ENCODE peak calls at places on chromosomes 4 and X, in seven cellular contexts. T is non-pigmented ciliary epithelial cell; A is stimulated activated CD8-positive, alpha-beta memory T cell treated with anti-CD3 and anti-CD28 coated beads, Interleukin-4, amount 100 ng/mL, for 24 hours; R is GM12865; H is iPS-NIHi11; B is AG08395; U is left ventricle myocardium inferior. S is an unnamed sample.

GRCh38 chrX:43836435-43837184 is 45.6 kb downstream of the MAOB start:
- DNase-seq in T (no peak), A (no peak), R (peak; percentile 12), H (no peak), B (peak; percentile 29), U (no peak), S (no peak)

GRCh38 chrX:39859991-39860861 is 237.5 kb downstream of the BCOR start:
- DNase-seq in T (no peak), A (peak; percentile 73), R (peak; percentile 90), H (peak; percentile 49), B (peak; percentile 20), U (no peak), S (peak; percentile 33)

GRCh38 chrX:24465524-24465850 is 401 bp downstream of the PDK3 start:
- DNase-seq in T (no peak), A (no peak), R (no peak), H (no peak), B (no peak), U (peak; percentile 15), S (no peak)

GRCh38 chr4:78661923-78662521 is 110.5 kb downstream of the ANXA3 start:
- DNase-seq in T (no peak), A (no peak), R (peak; percentile 77), H (no peak), B (peak; percentile 53), U (no peak), S (no peak)

GRCh38 chrX:131477498-131477897 is 66.4 kb upstream of the OR13H1 start:
- DNase-seq in T (no peak), A (no peak), R (no peak), H (peak; percentile 21), B (no peak), U (no peak), S (peak; percentile 80)

GRCh38 chr4:88008624-88009235 is 1.3 kb downstream of the PKD2 start:
- DNase-seq in T (no peak), A (no peak), R (peak; percentile 36), H (no peak), B (no peak), U (no peak), S (no peak)

GRCh38 chr4:99058228-99058627 is 30.4 kb downstream of the ADH5 start:
- DNase-seq in T (no peak), A (no peak), R (no peak), H (no peak), B (no peak), U (peak; percentile 41), S (no peak)

GRCh38 chr4:15920723-15921591 is 17.6 kb downstream of the FGFBP1 start:
- DNase-seq in T (peak; percentile 96), A (no peak), R (no peak), H (no peak), B (peak; percentile 88), U (no peak), S (no peak)

GRCh38 chr4:128384765-128385164 is 97.2 kb upstream of the PGRMC2 start:
- DNase-seq in T (no peak), A (no peak), R (no peak), H (no peak), B (no peak), U (no peak), S (no peak)

GRCh38 chr4:15455290-15455689 is 14.4 kb upstream of the CC2D2A start:
- DNase-seq in T (no peak), A (no peak), R (no peak), H (no peak), B (peak; percentile 65), U (peak; percentile 40), S (no peak)

GRCh38 chrX:40168183-40169015 is 70.6 kb upstream of the BCOR start:
- DNase-seq in T (no peak), A (no peak), R (no peak), H (no peak), B (no peak), U (no peak), S (no peak)

GRCh38 chr4:1983053-1983845 is 25.5 kb downstream of the NELFA start:
- DNase-seq in T (no peak), A (no peak), R (no peak), H (no peak), B (no peak), U (no peak), S (no peak)

GRCh38 chr4:113292371-113293042 is 243.1 kb downstream of the ANK2 start:
- DNase-seq in T (no peak), A (no peak), R (no peak), H (peak; percentile 70), B (peak; percentile 43), U (peak; percentile 37), S (peak; percentile 85)

GRCh38 chr4:98506462-98507132 is 151.8 kb downstream of the TSPAN5 start:
- DNase-seq in T (no peak), A (no peak), R (no peak), H (peak; percentile 48), B (no peak), U (no peak), S (no peak)

GRCh38 chr4:180057198-180057821 is 2185.9 kb upstream of the TENM3 start:
- DNase-seq in T (no peak), A (no peak), R (peak; percentile 7), H (peak; percentile 7), B (no peak), U (no peak), S (no peak)

GRCh38 chr4:110119347-110119746 is 79.1 kb downstream of the ELOVL6 start:
- DNase-seq in T (no peak), A (no peak), R (peak; percentile 8), H (no peak), B (no peak), U (no peak), S (no peak)

GRCh38 chr4:52142816-52143215 is 91.7 kb downstream of the SPATA18 start:
- DNase-seq in T (no peak), A (no peak), R (no peak), H (no peak), B (no peak), U (no peak), S (no peak)

GRCh38 chr4:145101091-145101490 is 3.0 kb downstream of the ABCE1 start:
- DNase-seq in T (no peak), A (no peak), R (no peak), H (no peak), B (no peak), U (no peak), S (no peak)

GRCh38 chr4:159267023-159267939 is 164.4 kb downstream of the RAPGEF2 start:
- DNase-seq in T (no peak), A (no peak), R (no peak), H (no peak), B (no peak), U (no peak), S (no peak)

GRCh38 chrX:154083134-154083517 is 14.4 kb downstream of the MECP2 start:
- DNase-seq in T (no peak), A (no peak), R (no peak), H (no peak), B (no peak), U (no peak), S (no peak)

GRCh38 chrX:21972721-21973120 is 32.2 kb downstream of the SMS start:
- DNase-seq in T (peak; percentile 60), A (no peak), R (peak; percentile 29), H (no peak), B (no peak), U (no peak), S (no peak)

GRCh38 chrX:120755066-120755846 is 120.4 kb downstream of the CT47B1 start:
- DNase-seq in T (no peak), A (no peak), R (peak; percentile 63), H (no peak), B (no peak), U (no peak), S (no peak)

GRCh38 chr4:70197842-70198241 is 2.3 kb downstream of the ODAM start:
- DNase-seq in T (no peak), A (no peak), R (no peak), H (peak; percentile 12), B (no peak), U (no peak), S (no peak)

GRCh38 chrX:97847885-97848679 is 964.4 kb downstream of the RPA4 start:
- DNase-seq in T (no peak), A (no peak), R (no peak), H (no peak), B (no peak), U (no peak), S (no peak)

GRCh38 chr4:80322716-80323115 is 12.8 kb upstream of the CFAP299 start:
- DNase-seq in T (no peak), A (no peak), R (peak; percentile 5), H (no peak), B (peak; percentile 64), U (no peak), S (no peak)

GRCh38 chr4:52198356-52198755 is 147.3 kb downstream of the SPATA18 start:
- DNase-seq in T (no peak), A (no peak), R (no peak), H (no peak), B (no peak), U (no peak), S (no peak)

GRCh38 chr4:152864361-152864760 is 71.8 kb upstream of the FHDC1 start:
- DNase-seq in T (no peak), A (no peak), R (no peak), H (no peak), B (no peak), U (no peak), S (no peak)

GRCh38 chr4:38071801-38072567 is 111.8 kb downstream of the PTTG2 start:
- DNase-seq in T (no peak), A (no peak), R (peak; percentile 38), H (no peak), B (no peak), U (no peak), S (no peak)

GRCh38 chrX:140764401-140764919 is 54.9 kb downstream of the LINC00632 start:
- DNase-seq in T (no peak), A (no peak), R (no peak), H (peak; percentile 29), B (peak; percentile 61), U (no peak), S (no peak)

S was measured in iPS DF 19.7.